ENCODE peak calls at places on chromosomes 6 and 20, in six cellular contexts. G is transverse colon, P is IMR-90, I is stomach, D is heart left ventricle, S is aorta. N is an unnamed sample.

GRCh38 chr6:74598473-74599393 is 607.1 kb downstream of the COL12A1 start:
- DNase-seq in G (no peak), P (peak), I (no peak), D (no peak), S (no peak), N (no peak)

GRCh38 chr20:46031701-46032254 is 2.8 kb downstream of the SLC12A5 start:
- DNase-seq in G (no peak), P (no peak), I (peak), D (peak), S (no peak), N (no peak)

GRCh38 chr6:41209547-41209951 is 8.6 kb upstream of the TREML2 start:
- DNase-seq in G (no peak), P (no peak), I (no peak), D (no peak), S (no peak), N (no peak)

GRCh38 chr20:57483287-57484050 is 41.5 kb downstream of the CTCFL start:
- DNase-seq in G (no peak), P (no peak), I (no peak), D (no peak), S (no peak), N (no peak)

GRCh38 chr6:33373950-33374349 is 17.7 kb upstream of the KIFC1 start:
- DNase-seq in G (no peak), P (no peak), I (no peak), D (no peak), S (no peak), N (no peak)

GRCh38 chr20:4697189-4697873 is 24.4 kb upstream of the PRND start:
- DNase-seq in G (no peak), P (no peak), I (no peak), D (no peak), S (no peak), N (no peak)

GRCh38 chr6:52360028-52360427 is 1.9 kb upstream of the PAQR8 start:
- DNase-seq in G (no peak), P (no peak), I (no peak), D (no peak), S (no peak), N (no peak)

GRCh38 chr6:46204880-46205650 is 34.3 kb upstream of the ENPP5 start:
- DNase-seq in G (no peak), P (no peak), I (no peak), D (no peak), S (no peak), N (no peak)

GRCh38 chr6:128554302-128554701 is 33.9 kb upstream of the PTPRK start:
- DNase-seq in G (no peak), P (no peak), I (no peak), D (no peak), S (no peak), N (no peak)

GRCh38 chr6:122994256-122994655 is 1.8 kb upstream of the CLVS2 start:
- DNase-seq in G (no peak), P (no peak), I (no peak), D (no peak), S (no peak), N (no peak)

GRCh38 chr20:20956586-20956985 is 149.6 kb downstream of the LINC00237 start:
- DNase-seq in G (no peak), P (no peak), I (no peak), D (no peak), S (no peak), N (no peak)

GRCh38 chr20:22584630-22584921 is 204 bp upstream of the FOXA2 start:
- DNase-seq in G (peak), P (no peak), I (peak), D (no peak), S (no peak), N (no peak)

GRCh38 chr6:15255481-15256414 is 9.9 kb downstream of the JARID2 start:
- DNase-seq in G (no peak), P (no peak), I (no peak), D (no peak), S (no peak), N (no peak)

GRCh38 chr20:63503524-63503923 is 4.6 kb upstream of the EEF1A2 start:
- DNase-seq in G (no peak), P (no peak), I (no peak), D (no peak), S (peak), N (no peak)

GRCh38 chr20:61044499-61044898 is 207.6 kb upstream of the CDH4 start:
- DNase-seq in G (no peak), P (no peak), I (no peak), D (no peak), S (no peak), N (no peak)

GRCh38 chr6:128494440-128494839 is 26.0 kb downstream of the PTPRK start:
- DNase-seq in G (no peak), P (no peak), I (no peak), D (no peak), S (no peak), N (no peak)

GRCh38 chr6:33075568-33076405 is at the start of gene HLA-DPB1:
- DNase-seq in G (no peak), P (peak), I (no peak), D (no peak), S (no peak), N (no peak)

GRCh38 chr6:53306819-53307347 is 41.9 kb downstream of the ELOVL5 start:
- DNase-seq in G (no peak), P (peak), I (no peak), D (no peak), S (no peak), N (no peak)

DNA sequence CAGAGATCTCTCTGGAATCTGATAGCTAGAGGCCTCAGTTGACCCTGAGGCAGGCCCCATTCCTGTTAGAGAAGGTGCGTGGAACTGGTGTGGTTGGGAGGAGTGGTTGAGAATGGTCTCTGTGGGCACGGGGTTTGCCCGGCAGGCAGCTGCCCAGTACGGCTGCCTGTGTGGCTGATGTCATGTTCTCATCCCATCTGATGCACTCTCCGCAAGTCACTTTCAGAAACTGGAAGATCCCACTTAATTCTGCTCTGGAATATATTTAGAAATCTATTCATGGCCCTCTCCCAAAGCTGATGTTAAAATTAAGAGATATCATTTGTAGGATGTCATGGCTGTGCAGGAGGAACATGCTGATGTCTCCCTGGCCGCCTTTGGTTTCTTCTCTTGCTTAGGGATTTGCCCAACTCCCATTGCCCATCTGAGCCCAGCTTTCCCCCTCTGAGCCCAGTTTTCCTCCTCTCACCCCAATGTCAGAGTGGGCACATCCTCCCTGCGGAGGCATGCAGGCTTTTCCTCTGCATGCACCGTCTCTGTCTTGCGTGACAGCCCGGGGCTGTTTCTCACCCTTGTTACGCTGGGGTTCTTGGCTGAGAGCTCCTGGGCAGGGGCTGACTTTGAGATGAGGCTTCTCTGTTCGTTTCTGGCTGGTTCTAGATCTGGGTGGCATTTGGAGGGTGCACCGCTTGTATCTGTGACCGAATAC is 21.0 kb downstream of the PHACTR3 start:
- DNase-seq in G (no peak), P (no peak), I (no peak), D (no peak), S (no peak), N (no peak)
- H3K27ac ChIP-seq in G (no peak), P (no peak), I (no peak), D (no peak), S (no peak), N (no peak)

DNA sequence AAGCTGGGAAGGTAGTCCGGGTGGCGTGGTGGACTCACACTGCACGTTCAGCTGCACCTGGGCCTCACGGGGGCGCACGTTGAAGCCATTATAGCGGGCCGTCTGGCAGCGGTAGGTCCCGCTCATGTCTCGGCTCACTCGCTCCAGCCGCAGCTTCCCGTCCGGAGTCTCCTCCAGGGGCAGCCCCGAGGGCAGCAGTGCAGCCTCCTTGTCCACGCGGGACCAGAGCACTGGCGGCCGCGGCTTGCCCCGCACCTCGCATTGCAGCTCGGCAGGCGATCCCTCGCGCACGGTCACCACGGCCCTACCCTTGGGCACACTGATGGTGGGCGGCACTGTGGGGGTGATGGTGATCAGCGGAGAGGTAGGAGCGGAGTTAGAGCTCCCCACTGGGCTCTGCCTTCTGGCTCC is 47.6 kb downstream of the MDGA1 start:
- DNase-seq in G (no peak), P (no peak), I (no peak), D (no peak), S (no peak), N (no peak)
- H3K4me3 ChIP-seq in G (no peak), P (no peak), I (no peak), D (no peak), S (no peak), N (no peak)

GRCh38 chr6:102115911-102116310 is 722.4 kb downstream of the GRIK2 start:
- DNase-seq in G (no peak), P (no peak), I (no peak), D (no peak), S (no peak), N (no peak)
- H3K27ac ChIP-seq in G (no peak), P (no peak), I (no peak), D (no peak), S (no peak), N (no peak)

GRCh38 chr6:28135393-28135792 is 6.3 kb upstream of the ZKSCAN8 start:
- DNase-seq in G (no peak), P (no peak), I (no peak), D (no peak), S (no peak), N (no peak)
- H3K4me3 ChIP-seq in G (no peak), P (no peak), I (no peak), D (peak), S (no peak), N (no peak)